ENCODE peak calls at places on chromosome 2, in six cellular contexts. R, T, Z, V, A and C are unnamed samples. For H3K9me3, the result is how much of the 10 kb centered on the place peaks cover.

GRCh38 chr2:108833219-108833618 is 46.6 kb downstream of the CCDC138 start:
- DNase-seq in R (no peak), T (no peak), Z (no peak), V (no peak), A (no peak), C (no peak)

GRCh38 chr2:150013011-150013410 is 425.4 kb upstream of the MMADHC start:
- DNase-seq in R (no peak), T (no peak), Z (no peak), V (no peak), A (no peak), C (no peak)

GRCh38 chr2:134014196-134014960 is 239.5 kb upstream of the MGAT5 start:
- DNase-seq in R (no peak), T (no peak), Z (no peak), V (no peak), A (no peak), C (no peak)

GRCh38 chr2:166417669-166418068 is 41.9 kb upstream of the SCN9A start:
- DNase-seq in R (no peak), T (no peak), Z (no peak), V (peak), A (no peak), C (no peak)

GRCh38 chr2:75833386-75833785 is 122.7 kb upstream of the GCFC2 start:
- DNase-seq in R (no peak), T (no peak), Z (no peak), V (no peak), A (no peak), C (no peak)

GRCh38 chr2:7026740-7027139 is 109.5 kb downstream of the RNF144A start:
- DNase-seq in R (no peak), T (no peak), Z (no peak), V (no peak), A (no peak), C (no peak)

GRCh38 chr2:64652231-64653173 is 1.2 kb downstream of the SERTAD2 start:
- DNase-seq in R (peak), T (peak), Z (no peak), V (peak), A (no peak), C (peak)

GRCh38 chr2:72141881-72142742 is 5.5 kb downstream of the CYP26B1 start:
- DNase-seq in R (peak), T (no peak), Z (no peak), V (no peak), A (no peak), C (no peak)

GRCh38 chr2:208192611-208193248 is 2.9 kb upstream of the C2orf80 start:
- DNase-seq in R (no peak), T (no peak), Z (no peak), V (no peak), A (no peak), C (no peak)

GRCh38 chr2:134682726-134683125 is 36.1 kb downstream of the TMEM163 start:
- DNase-seq in R (no peak), T (no peak), Z (no peak), V (no peak), A (no peak), C (no peak)

GRCh38 chr2:8064608-8065007 is 617.2 kb upstream of the ID2 start:
- DNase-seq in R (no peak), T (no peak), Z (no peak), V (no peak), A (no peak), C (no peak)

GRCh38 chr2:85765081-85765731 is 11.4 kb downstream of the ATOH8 start:
- DNase-seq in R (no peak), T (no peak), Z (no peak), V (peak), A (no peak), C (peak)

GRCh38 chr2:101150306-101151140 is 659 bp downstream of the TBC1D8 start:
- DNase-seq in R (peak), T (peak), Z (no peak), V (peak), A (no peak), C (peak)

GRCh38 chr2:3446381-3446780 is 66.9 kb downstream of the TRAPPC12 start:
- DNase-seq in R (no peak), T (no peak), Z (no peak), V (no peak), A (no peak), C (no peak)

GRCh38 chr2:146077156-146077555 is 1557.2 kb upstream of the ZEB2 start:
- DNase-seq in R (no peak), T (no peak), Z (no peak), V (peak), A (no peak), C (no peak)

GRCh38 chr2:120432976-120433815 is 87.3 kb downstream of the INHBB start:
- DNase-seq in R (no peak), T (no peak), Z (no peak), V (no peak), A (no peak), C (no peak)

GRCh38 chr2:3780477-3781402 is 77.4 kb downstream of the DCDC2C start:
- DNase-seq in R (no peak), T (peak), Z (no peak), V (peak), A (no peak), C (peak)

GRCh38 chr2:138476940-138477339 is 24.6 kb upstream of the SPOPL start:
- DNase-seq in R (no peak), T (no peak), Z (no peak), V (no peak), A (no peak), C (no peak)

GRCh38 chr2:69957970-69958369 is 3.5 kb downstream of the ASPRV1 start:
- DNase-seq in R (no peak), T (no peak), Z (no peak), V (no peak), A (no peak), C (no peak)

GRCh38 chr2:158255257-158255656 is 153.6 kb downstream of the UPP2 start:
- DNase-seq in R (no peak), T (no peak), Z (no peak), V (no peak), A (no peak), C (no peak)

GRCh38 chr2:95234286-95234785 is 27.0 kb downstream of the ZNF892 start:
- DNase-seq in R (no peak), T (no peak), Z (no peak), V (no peak), A (no peak), C (no peak)

GRCh38 chr2:65299246-65299645 is 71.6 kb downstream of the ACTR2 start:
- DNase-seq in R (no peak), T (no peak), Z (peak), V (peak), A (no peak), C (no peak)

GRCh38 chr2:85976106-85976920 is 87.5 kb upstream of the ST3GAL5 start:
- DNase-seq in R (no peak), T (no peak), Z (no peak), V (no peak), A (no peak), C (no peak)

GRCh38 chr2:27370816-27371620 is 602 bp downstream of the SNX17 start:
- DNase-seq in R (peak), T (no peak), Z (no peak), V (peak), A (no peak), C (no peak)

GRCh38 chr2:172086349-172087190 is 1.3 kb downstream of the DLX1 start:
- DNase-seq in R (peak), T (no peak), Z (peak), V (peak), A (no peak), C (peak)

GRCh38 chr2:137435176-137435575 is 529.1 kb upstream of the HNMT start:
- DNase-seq in R (no peak), T (no peak), Z (no peak), V (peak), A (no peak), C (no peak)

GRCh38 chr2:134334542-134335353 is 80.9 kb downstream of the MGAT5 start:
- DNase-seq in R (no peak), T (no peak), Z (no peak), V (no peak), A (no peak), C (no peak)

GRCh38 chr2:229083606-229084349 is 187.3 kb downstream of the PID1 start:
- DNase-seq in R (no peak), T (no peak), Z (no peak), V (no peak), A (no peak), C (no peak)

GRCh38 chr2:19358242-19359020 is at the start of gene OSR1:
- DNase-seq in R (peak), T (no peak), Z (no peak), V (peak), A (no peak), C (peak)

GRCh38 chr2:161952722-161953322 is 121.2 kb downstream of the DPP4 start:
- DNase-seq in R (no peak), T (no peak), Z (no peak), V (no peak), A (no peak), C (no peak)

GRCh38 chr2:44103643-44104038 is 65.0 kb upstream of the PPM1B start:
- DNase-seq in R (no peak), T (no peak), Z (no peak), V (no peak), A (no peak), C (no peak)

GRCh38 chr2:224410946-224411561 is 9.1 kb upstream of the FAM124B start:
- DNase-seq in R (no peak), T (no peak), Z (no peak), V (peak), A (no peak), C (no peak)

GRCh38 chr2:101793277-101793969 is 95.9 kb downstream of the MAP4K4 start:
- DNase-seq in R (no peak), T (no peak), Z (no peak), V (peak), A (no peak), C (no peak)

GRCh38 chr2:130156624-130157004 is 11.7 kb upstream of the CCDC74B start:
- DNase-seq in R (peak), T (peak), Z (no peak), V (no peak), A (no peak), C (no peak)

GRCh38 chr2:213175673-213176247 is 24.3 kb upstream of the IKZF2 start:
- DNase-seq in R (no peak), T (no peak), Z (no peak), V (peak), A (no peak), C (no peak)

GRCh38 chr2:10133007-10133647 is 10.6 kb downstream of the RRM2 start:
- DNase-seq in R (no peak), T (no peak), Z (no peak), V (no peak), A (no peak), C (no peak)

GRCh38 chr2:195364015-195364965 is 292.7 kb upstream of the SLC39A10 start:
- DNase-seq in R (no peak), T (no peak), Z (no peak), V (peak), A (no peak), C (no peak)

GRCh38 chr2:172208881-172209325 is 106.2 kb upstream of the DLX2 start:
- DNase-seq in R (no peak), T (no peak), Z (no peak), V (peak), A (no peak), C (no peak)

DNA sequence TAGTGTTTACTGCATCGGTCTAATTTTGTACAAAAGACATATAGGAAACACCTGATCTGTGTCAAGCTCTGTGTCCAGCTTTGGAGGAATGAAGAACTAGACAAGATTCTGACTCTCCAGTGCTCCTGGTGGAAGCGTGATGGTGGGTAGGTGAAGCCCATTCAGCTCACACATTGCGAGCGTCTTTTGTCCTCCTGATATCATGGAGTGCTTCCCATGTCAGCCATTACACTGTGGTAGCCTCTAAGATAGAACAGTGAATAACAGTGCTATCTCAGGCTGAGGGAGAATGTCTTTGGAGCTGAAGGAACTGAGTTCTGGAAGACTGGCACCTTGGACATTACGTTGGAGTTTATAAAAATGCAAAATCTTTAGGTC is 350.2 kb downstream of the CYRIA start:
- DNase-seq in R (no peak), T (no peak), Z (no peak), V (no peak), A (no peak), C (no peak)
- H3K9me3 ChIP-seq in R (under half), T (under half), Z (under half), V (under half), A (under half), C (under half)

GRCh38 chr2:222652856-222653255 is 3.0 kb downstream of the FARSB start:
- DNase-seq in R (no peak), T (no peak), Z (no peak), V (no peak), A (no peak), C (no peak)

GRCh38 chr2:222655748-222656543 is at the start of gene FARSB:
- DNase-seq in R (peak), T (peak), Z (peak), V (peak), A (peak), C (peak)

GRCh38 chr2:222651721-222652420 is 4.0 kb downstream of the FARSB start:
- DNase-seq in R (no peak), T (no peak), Z (no peak), V (peak), A (no peak), C (no peak)

GRCh38 chr2:222655406-222655747 is 515 bp downstream of the FARSB start:
- DNase-seq in R (no peak), T (no peak), Z (no peak), V (peak), A (no peak), C (no peak)

GRCh38 chr2:222653280-222653679 is 2.6 kb downstream of the FARSB start:
- DNase-seq in R (no peak), T (no peak), Z (no peak), V (no peak), A (no peak), C (no peak)
- H3K27ac ChIP-seq in R (peak), T (no peak), Z (no peak), V (peak), A (no peak), C (no peak)

DNA sequence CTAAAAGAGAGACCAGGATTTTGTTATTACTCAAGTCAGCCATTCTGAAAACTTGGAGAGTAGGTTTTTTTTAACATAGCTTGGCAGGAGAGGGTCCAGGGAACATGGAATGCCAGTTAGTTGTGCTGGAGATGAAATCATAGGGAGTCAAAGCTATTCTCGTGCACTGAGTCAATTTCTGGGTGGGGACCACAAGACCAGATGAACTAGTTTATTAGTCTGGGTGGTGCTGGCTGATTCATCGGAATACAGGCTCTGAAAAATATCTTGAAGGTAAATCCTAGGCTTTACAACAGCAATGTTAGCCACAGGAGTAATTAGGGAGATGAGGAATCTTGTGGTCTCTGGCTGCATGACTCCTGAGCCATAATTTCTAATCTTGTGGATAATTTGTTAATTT is 921.4 kb downstream of the TRIB2 start:
- DNase-seq in R (no peak), T (no peak), Z (no peak), V (peak), A (no peak), C (no peak)
- H3K9me3 ChIP-seq in R (under half), T (under half), Z (under half), V (under half), A (under half), C (under half)

GRCh38 chr2:48508461-48509124 is 21.4 kb upstream of the STON1 start:
- DNase-seq in R (no peak), T (no peak), Z (no peak), V (peak), A (no peak), C (no peak)

GRCh38 chr2:48514591-48514990 is 15.4 kb upstream of the STON1 start:
- DNase-seq in R (no peak), T (no peak), Z (no peak), V (no peak), A (no peak), C (no peak)

GRCh38 chr2:48512586-48512985 is 17.4 kb upstream of the STON1 start:
- DNase-seq in R (no peak), T (no peak), Z (no peak), V (no peak), A (no peak), C (no peak)

GRCh38 chr2:48512071-48512470 is 17.9 kb upstream of the STON1 start:
- DNase-seq in R (no peak), T (no peak), Z (no peak), V (no peak), A (no peak), C (no peak)

GRCh38 chr2:48510329-48510728 is 19.6 kb upstream of the STON1 start:
- DNase-seq in R (no peak), T (no peak), Z (no peak), V (peak), A (no peak), C (no peak)
- H3K27ac ChIP-seq in R (peak), T (peak), Z (no peak), V (peak), A (peak), C (no peak)

GRCh38 chr2:16406929-16407328 is 258.7 kb downstream of the CYRIA start:
- DNase-seq in R (no peak), T (no peak), Z (no peak), V (no peak), A (no peak), C (no peak)
- H3K9me3 ChIP-seq in R (under half), T (under half), Z (under half), V (under half), A (under half), C (under half)

DNA sequence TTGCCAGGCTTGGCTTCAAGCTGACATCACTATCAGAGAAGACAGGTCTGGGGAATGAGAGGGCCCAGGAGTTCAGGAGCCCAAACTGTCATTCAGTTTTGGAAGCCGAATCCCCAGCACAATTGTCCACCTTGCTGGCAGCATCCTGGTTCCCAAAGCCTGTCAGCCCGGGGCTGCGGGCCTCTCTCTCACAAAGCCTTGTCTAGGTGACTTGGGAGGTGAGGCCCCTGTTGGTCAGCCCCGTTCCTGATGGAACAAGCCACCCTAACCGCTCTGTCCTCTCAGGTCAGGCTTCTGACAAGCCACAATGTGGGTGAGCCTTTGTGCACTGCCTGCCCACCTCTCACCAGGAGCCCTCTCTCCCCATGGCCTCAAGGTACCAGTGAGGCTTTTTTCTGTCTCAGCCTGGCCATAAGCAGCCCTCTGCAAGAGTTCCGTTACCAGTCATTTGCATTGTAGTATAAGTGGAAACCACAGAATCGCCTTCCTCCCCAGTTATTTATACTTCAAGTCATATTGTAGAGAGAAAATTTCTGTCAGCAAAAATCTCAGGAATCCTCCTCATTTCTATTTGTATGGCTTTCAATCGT is 100.6 kb downstream of the MSH2 start:
- DNase-seq in R (no peak), T (no peak), Z (no peak), V (no peak), A (no peak), C (no peak)
- H3K27ac ChIP-seq in R (no peak), T (no peak), Z (no peak), V (no peak), A (no peak), C (no peak)

DNA sequence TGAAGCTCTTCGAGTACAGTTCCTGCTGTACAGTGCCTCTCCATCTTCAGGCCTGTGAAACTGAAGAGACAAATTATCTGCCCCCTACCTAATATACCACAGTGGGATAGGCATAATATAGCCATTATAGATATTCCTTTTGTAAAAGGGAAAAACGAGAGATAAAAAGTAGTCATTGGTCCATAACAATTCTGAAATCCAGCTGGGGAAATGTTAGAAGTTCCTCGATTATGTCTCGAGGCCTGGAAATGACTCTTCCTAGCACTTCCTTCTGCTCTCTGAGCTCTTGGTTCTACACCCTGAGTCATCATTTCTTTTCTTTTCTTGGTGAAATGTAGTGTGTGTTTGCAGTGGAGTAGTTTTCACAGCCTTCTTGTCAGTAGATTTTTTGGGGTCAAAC is 51.5 kb downstream of the ASB1 start:
- DNase-seq in R (no peak), T (no peak), Z (no peak), V (no peak), A (no peak), C (no peak)
- H3K9me3 ChIP-seq in R (under half), T (under half), Z (under half), V (under half), A (under half), C (under half)

GRCh38 chr2:227360351-227360750 is 18.8 kb downstream of the TM4SF20 start:
- DNase-seq in R (no peak), T (no peak), Z (no peak), V (no peak), A (no peak), C (no peak)
- H3K27ac ChIP-seq in R (no peak), T (no peak), Z (no peak), V (no peak), A (no peak), C (no peak)